ENCODE peak calls at places on chromosomes 1 and 21, in ten cellular contexts. D is kidney glomerular epithelial cell; M is ascending aorta; L is Calu3; V is stimulated activated naive B cell treated with anti-CD40 and anti-IgM and Interleukin-4, amounts not matched to agents 10 μg/mL and 1 μg/mL and 100 μg/mL, for 72 hours; Q is T follicular helper cell; N is NAMALWA; H is psoas muscle; F is erythroblast; O is AG20443. X is an unnamed sample.

GRCh38 chr1:202800742-202801141 is 7.5 kb downstream of the KDM5B start:
- DNase-seq in D (no peak), M (no peak), L (no peak), V (no peak), Q (no peak), N (no peak), H (no peak), F (no peak), O (no peak), X (no peak)

GRCh38 chr21:38683222-38683621 is 122.5 kb upstream of the ETS2 start:
- DNase-seq in D (no peak), M (no peak), L (no peak), V (no peak), Q (no peak), N (no peak), H (no peak), F (no peak), O (peak), X (no peak)

GRCh38 chr1:231934797-231935196 is 308.2 kb downstream of the DISC1 start:
- DNase-seq in D (no peak), M (no peak), L (no peak), V (no peak), Q (no peak), N (no peak), H (no peak), F (peak), O (no peak), X (no peak)

GRCh38 chr1:159250817-159251216 is 46.1 kb downstream of the ACKR1 start:
- DNase-seq in D (no peak), M (no peak), L (no peak), V (no peak), Q (no peak), N (no peak), H (no peak), F (peak), O (no peak), X (peak)

GRCh38 chr1:46406881-46407608 is 12.9 kb downstream of the FAAH start:
- DNase-seq in D (no peak), M (no peak), L (no peak), V (no peak), Q (no peak), N (no peak), H (no peak), F (no peak), O (no peak), X (no peak)

GRCh38 chr1:211703812-211704566 is 28.6 kb upstream of the NEK2 start:
- DNase-seq in D (no peak), M (no peak), L (no peak), V (no peak), Q (no peak), N (no peak), H (no peak), F (no peak), O (no peak), X (no peak)

GRCh38 chr21:43767980-43768867 is 7.9 kb downstream of the CSTB start:
- DNase-seq in D (peak), M (no peak), L (peak), V (no peak), Q (no peak), N (no peak), H (peak), F (peak), O (peak), X (peak)

GRCh38 chr1:94876362-94876761 is 50.5 kb downstream of the CNN3 start:
- DNase-seq in D (no peak), M (no peak), L (no peak), V (no peak), Q (no peak), N (no peak), H (no peak), F (no peak), O (peak), X (no peak)

GRCh38 chr1:155004352-155005075 is 1.9 kb downstream of the ZBTB7B start:
- DNase-seq in D (no peak), M (no peak), L (no peak), V (no peak), Q (no peak), N (no peak), H (no peak), F (peak), O (no peak), X (peak)

GRCh38 chr1:66690666-66691381 is 61.4 kb upstream of the DYNLT5 start:
- DNase-seq in D (no peak), M (no peak), L (no peak), V (no peak), Q (no peak), N (no peak), H (no peak), F (no peak), O (no peak), X (no peak)

GRCh38 chr1:26290416-26291261 is 10.8 kb downstream of the SH3BGRL3 start:
- DNase-seq in D (no peak), M (no peak), L (no peak), V (peak), Q (no peak), N (peak), H (peak), F (no peak), O (no peak), X (no peak)

GRCh38 chr1:172154571-172154970 is 265.9 kb upstream of the C1orf105 start:
- DNase-seq in D (peak), M (no peak), L (no peak), V (no peak), Q (no peak), N (peak), H (no peak), F (no peak), O (peak), X (no peak)

GRCh38 chr1:99365121-99365520 is 100.8 kb downstream of the PLPPR4 start:
- DNase-seq in D (peak), M (no peak), L (no peak), V (no peak), Q (no peak), N (no peak), H (no peak), F (no peak), O (no peak), X (no peak)

GRCh38 chr1:246219508-246220030 is 287.5 kb downstream of the SMYD3 start:
- DNase-seq in D (no peak), M (no peak), L (no peak), V (peak), Q (no peak), N (peak), H (no peak), F (no peak), O (peak), X (peak)

GRCh38 chr1:3466366-3467075 is 12.1 kb downstream of the ARHGEF16 start:
- DNase-seq in D (no peak), M (no peak), L (no peak), V (no peak), Q (no peak), N (no peak), H (no peak), F (no peak), O (no peak), X (no peak)

GRCh38 chr21:44518684-44519083 is 21.3 kb downstream of the KRTAP10-1 start:
- DNase-seq in D (no peak), M (no peak), L (no peak), V (no peak), Q (no peak), N (no peak), H (no peak), F (no peak), O (no peak), X (no peak)